ENCODE peak calls at places on chromosomes 7 and 10, in five cellular contexts. T is fibroblast of lung, U is GM12878, B is stomach, Z is NB4. D is an unnamed sample.

GRCh38 chr7:134419085-134419484 is 39.8 kb downstream of the AKR1B1 start:
- DNase-seq in B (peak), Z (no peak), T (no peak), U (no peak), D (no peak)

GRCh38 chr10:79244841-79245504 is 102.3 kb upstream of the PPIF start:
- DNase-seq in Z (peak), U (peak), T (no peak), B (no peak), D (no peak)

GRCh38 chr10:124741922-124742417 is 2.2 kb downstream of the FAM53B start:
- DNase-seq in Z (peak), T (no peak), B (no peak), U (no peak), D (peak)

GRCh38 chr7:138785587-138786437 is 12.0 kb upstream of the TMEM213 start:
- DNase-seq in U (no peak), Z (no peak), B (no peak), T (no peak), D (peak)

GRCh38 chr7:134778941-134779740 is at the start of gene CALD1:
- DNase-seq in T (peak), Z (no peak), B (peak), U (no peak), D (peak)

GRCh38 chr10:96431211-96431970 is 72.6 kb upstream of the OPALIN start:
- DNase-seq in Z (no peak), U (no peak), T (no peak), B (no peak), D (no peak)

GRCh38 chr10:124543146-124543545 is 81.5 kb downstream of the LHPP start:
- DNase-seq in U (no peak), Z (no peak), T (no peak), B (no peak), D (no peak)

GRCh38 chr7:45457591-45457990 is 116.6 kb upstream of the ADCY1 start:
- DNase-seq in B (no peak), Z (no peak), T (no peak), U (no peak), D (no peak)

GRCh38 chr7:107359520-107360316 is 110.1 kb upstream of the GPR22 start:
- DNase-seq in B (no peak), Z (peak), U (no peak), T (no peak), D (no peak)

GRCh38 chr7:127632276-127632910 is 14.5 kb upstream of the PAX4 start:
- DNase-seq in U (no peak), B (no peak), T (peak), Z (no peak), D (no peak)

GRCh38 chr10:102583435-102584417 is 60.6 kb upstream of the TRIM8 start:
- DNase-seq in U (peak), T (peak), B (peak), Z (peak), D (peak)

GRCh38 chr7:2281556-2281955 is 32.7 kb downstream of the SNX8 start:
- DNase-seq in Z (no peak), T (peak), U (no peak), B (no peak), D (no peak)

GRCh38 chr7:80740778-80741545 is 102.5 kb downstream of the CD36 start:
- DNase-seq in U (no peak), B (no peak), T (peak), Z (no peak), D (peak)

GRCh38 chr10:77380723-77381122 is 256.9 kb downstream of the KCNMA1 start:
- DNase-seq in T (no peak), U (no peak), Z (no peak), B (no peak), D (no peak)

GRCh38 chr10:77377678-77378352 is 259.8 kb downstream of the KCNMA1 start:
- DNase-seq in B (no peak), U (no peak), T (no peak), Z (no peak), D (no peak)

GRCh38 chr10:77377034-77377433 is 260.6 kb downstream of the KCNMA1 start:
- DNase-seq in Z (no peak), U (no peak), T (no peak), B (no peak), D (peak)

GRCh38 chr10:77381750-77382149 is 255.9 kb downstream of the KCNMA1 start:
- DNase-seq in B (no peak), U (no peak), T (no peak), Z (no peak), D (no peak)

GRCh38 chr10:77378950-77379349 is 258.7 kb downstream of the KCNMA1 start:
- DNase-seq in T (no peak), U (no peak), B (no peak), Z (no peak), D (no peak)
- TF ChIP-seq CTCF in T (no peak), U (no peak), B (no peak), Z (no peak), D (no peak)

GRCh38 chr7:23098029-23098428 is 7.6 kb upstream of the KLHL7 start:
- DNase-seq in Z (no peak), U (no peak), T (no peak), B (no peak), D (no peak)

GRCh38 chr7:23105086-23105643 is 420 bp upstream of the KLHL7 start:
- DNase-seq in U (no peak), B (no peak), Z (peak), T (no peak), D (no peak)

GRCh38 chr7:23098460-23098859 is 7.1 kb upstream of the KLHL7 start:
- DNase-seq in Z (no peak), B (no peak), T (no peak), U (no peak), D (no peak)

GRCh38 chr7:23105644-23106490 is at the start of gene KLHL7:
- DNase-seq in U (peak), B (peak), T (peak), Z (peak), D (peak)

GRCh38 chr7:23100697-23101096 is 4.9 kb upstream of the KLHL7 start:
- DNase-seq in Z (peak), B (no peak), U (no peak), T (no peak), D (no peak)
- TF ChIP-seq CTCF in Z (peak), B (no peak), U (peak), T (no peak), D (no peak)

GRCh38 chr7:122887848-122888247 is 1.6 kb upstream of the CADPS2 start:
- DNase-seq in Z (no peak), T (no peak), U (no peak), B (no peak), D (no peak)

GRCh38 chr7:122889116-122889515 is 2.9 kb upstream of the CADPS2 start:
- DNase-seq in B (no peak), U (no peak), Z (no peak), T (no peak), D (no peak)

GRCh38 chr7:122886357-122887081 is at the start of gene CADPS2:
- DNase-seq in T (peak), U (no peak), Z (no peak), B (peak), D (peak)

GRCh38 chr7:122885583-122886356 is 490 bp downstream of the CADPS2 start:
- DNase-seq in T (peak), Z (no peak), U (no peak), B (peak), D (peak)

DNA sequence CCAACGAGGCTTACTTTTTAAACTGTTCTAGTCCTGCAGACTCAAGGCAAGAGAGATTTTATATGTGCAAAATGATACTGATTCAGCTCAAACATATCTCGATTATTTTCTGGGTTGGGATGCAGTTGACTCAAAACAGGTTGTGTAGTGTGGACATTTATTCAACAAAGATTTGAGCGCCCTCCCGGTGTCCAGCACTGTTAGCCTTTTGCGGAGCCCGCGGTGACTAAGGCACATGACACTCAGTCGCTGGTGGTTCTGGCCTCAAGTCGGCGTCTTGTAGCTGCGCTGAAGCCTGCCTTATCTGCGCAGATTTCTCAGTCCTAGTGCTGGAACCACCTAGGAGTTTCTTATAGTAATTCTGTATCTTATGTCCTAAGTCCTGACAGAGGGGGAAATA is 938 bp upstream of the CADPS2 start:
- DNase-seq in Z (no peak), T (peak), U (no peak), B (peak), D (peak)
- TF ChIP-seq CTCF in Z (no peak), T (peak), U (no peak), B (no peak), D (no peak)

GRCh38 chr10:119352042-119352441 is 144.7 kb downstream of the GRK5 start:
- DNase-seq in U (no peak), B (no peak), T (no peak), Z (peak), D (no peak)
- TF ChIP-seq CTCF in U (no peak), B (no peak), T (no peak), Z (peak), D (no peak)

DNA sequence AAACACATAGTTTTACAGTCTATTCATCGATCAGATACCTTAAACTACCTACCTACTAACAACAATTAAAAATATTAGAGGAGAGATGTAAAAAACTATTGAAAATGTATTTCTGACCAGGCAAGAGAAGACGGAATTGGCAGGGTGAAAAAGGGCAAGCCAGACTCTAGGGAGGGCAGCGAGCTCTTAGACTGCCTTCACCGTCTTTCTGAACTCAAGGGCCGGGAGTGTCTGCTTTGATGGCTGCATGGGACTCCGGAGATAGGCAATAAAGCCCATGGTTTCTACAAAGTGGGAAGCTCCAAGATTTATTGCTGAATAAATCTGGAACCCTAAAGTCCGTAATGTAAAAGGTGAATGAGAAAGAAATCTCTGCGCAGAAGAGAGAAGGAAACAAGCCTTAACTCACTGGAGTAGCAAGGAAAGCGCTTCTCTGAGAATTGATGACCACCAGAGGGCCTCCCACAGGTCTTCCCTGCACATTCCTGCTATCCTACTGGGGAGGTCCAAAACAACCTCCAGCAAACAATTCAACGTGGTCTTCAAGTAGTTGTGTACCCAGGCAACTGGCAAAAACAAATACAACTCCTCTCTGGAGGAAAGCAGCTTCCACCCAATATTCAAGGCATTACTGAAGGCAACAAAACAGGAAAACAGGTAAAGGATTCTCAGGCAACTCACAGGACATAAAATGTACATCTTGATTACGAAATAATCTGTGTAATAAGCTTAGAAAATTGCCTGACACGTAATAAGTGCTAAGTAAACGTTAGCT is 181.3 kb downstream of the SDK1 start:
- DNase-seq in Z (peak), T (peak), U (no peak), B (no peak), D (peak)
- TF ChIP-seq CTCF in Z (peak), T (peak), U (peak), B (peak), D (peak)

D was measured in MCF 10A.